ENCODE peak calls at places on chromosomes 12 and 14, in eight cellular contexts. One of them, this sample, is unnamed.
A peak's percentile ranks its signal among the peaks of the same experiment; 100 is the strongest.

GRCh38 chr12:21223930-21224329 is 92.9 kb downstream of the SLCO1B1 start:
- DNase-seq in cardiac muscle cell: no peak
- DNase-seq in PC-9: no peak
- DNase-seq in psoas muscle: no peak
- DNase-seq in breast epithelium: no peak
- DNase-seq in stomach: no peak
- DNase-seq in colonic mucosa: no peak
- DNase-seq in GM23338: no peak
- DNase-seq in this sample: no peak

GRCh38 chr12:11649413-11650278 is at the start of gene ETV6:
- DNase-seq in colonic mucosa: peak; percentile 81
- DNase-seq in PC-9: peak; percentile 75
- DNase-seq in psoas muscle: peak; percentile 77
- DNase-seq in breast epithelium: no peak
- DNase-seq in cardiac muscle cell: peak; percentile 84
- DNase-seq in GM23338: peak; percentile 79
- DNase-seq in stomach: peak; percentile 73
- DNase-seq in this sample: peak; percentile 79

GRCh38 chr14:21978184-21978998 is 304.8 kb upstream of the OR4E1 start:
- DNase-seq in cardiac muscle cell: peak; percentile 61
- DNase-seq in PC-9: peak; percentile 24
- DNase-seq in breast epithelium: no peak
- DNase-seq in GM23338: peak; percentile 85
- DNase-seq in stomach: peak; percentile 39
- DNase-seq in colonic mucosa: peak; percentile 34
- DNase-seq in psoas muscle: no peak
- DNase-seq in this sample: peak; percentile 45

GRCh38 chr14:95349241-95349640 is 29.5 kb upstream of the CLMN start:
- DNase-seq in breast epithelium: no peak
- DNase-seq in cardiac muscle cell: no peak
- DNase-seq in PC-9: no peak
- DNase-seq in colonic mucosa: no peak
- DNase-seq in stomach: no peak
- DNase-seq in psoas muscle: no peak
- DNase-seq in GM23338: no peak
- DNase-seq in this sample: no peak

GRCh38 chr14:90425480-90425879 is 28.7 kb downstream of the CALM1 start:
- DNase-seq in psoas muscle: no peak
- DNase-seq in cardiac muscle cell: no peak
- DNase-seq in GM23338: no peak
- DNase-seq in breast epithelium: no peak
- DNase-seq in colonic mucosa: no peak
- DNase-seq in PC-9: no peak
- DNase-seq in stomach: no peak
- DNase-seq in this sample: peak; percentile 7

GRCh38 chr12:131639270-131639940 is 71.5 kb upstream of the SFSWAP start:
- DNase-seq in stomach: no peak
- DNase-seq in PC-9: no peak
- DNase-seq in psoas muscle: no peak
- DNase-seq in colonic mucosa: no peak
- DNase-seq in GM23338: no peak
- DNase-seq in cardiac muscle cell: no peak
- DNase-seq in breast epithelium: no peak
- DNase-seq in this sample: no peak

GRCh38 chr12:94263905-94264655 is 115.7 kb downstream of the PLXNC1 start:
- DNase-seq in stomach: no peak
- DNase-seq in colonic mucosa: no peak
- DNase-seq in GM23338: peak; percentile 87
- DNase-seq in breast epithelium: no peak
- DNase-seq in PC-9: no peak
- DNase-seq in psoas muscle: no peak
- DNase-seq in cardiac muscle cell: no peak
- DNase-seq in this sample: no peak

GRCh38 chr12:26884765-26885576 is 52.0 kb upstream of the ITPR2 start:
- DNase-seq in GM23338: peak; percentile 93
- DNase-seq in breast epithelium: peak; percentile 82
- DNase-seq in psoas muscle: peak; percentile 79
- DNase-seq in stomach: peak; percentile 92
- DNase-seq in PC-9: peak; percentile 90
- DNase-seq in cardiac muscle cell: peak; percentile 83
- DNase-seq in colonic mucosa: peak; percentile 92
- DNase-seq in this sample: peak; percentile 92

GRCh38 chr14:23183479-23183878 is at the start of gene SLC7A8:
- DNase-seq in PC-9: no peak
- DNase-seq in GM23338: peak; percentile 78
- DNase-seq in colonic mucosa: peak; percentile 74
- DNase-seq in psoas muscle: peak; percentile 71
- DNase-seq in stomach: peak; percentile 71
- DNase-seq in breast epithelium: peak; percentile 68
- DNase-seq in cardiac muscle cell: peak; percentile 66
- DNase-seq in this sample: peak; percentile 58

GRCh38 chr12:80553316-80553715 is 109.3 kb downstream of the PTPRQ start:
- DNase-seq in stomach: no peak
- DNase-seq in breast epithelium: no peak
- DNase-seq in cardiac muscle cell: no peak
- DNase-seq in GM23338: no peak
- DNase-seq in psoas muscle: no peak
- DNase-seq in colonic mucosa: no peak
- DNase-seq in PC-9: no peak
- DNase-seq in this sample: no peak

GRCh38 chr14:61178226-61179060 is 102.7 kb downstream of the TMEM30B start:
- DNase-seq in GM23338: no peak
- DNase-seq in breast epithelium: no peak
- DNase-seq in stomach: no peak
- DNase-seq in PC-9: peak; percentile 80
- DNase-seq in cardiac muscle cell: no peak
- DNase-seq in psoas muscle: no peak
- DNase-seq in colonic mucosa: no peak
- DNase-seq in this sample: no peak

GRCh38 chr12:76398106-76398505 is 49.9 kb upstream of the BBS10 start:
- DNase-seq in cardiac muscle cell: no peak
- DNase-seq in colonic mucosa: no peak
- DNase-seq in stomach: no peak
- DNase-seq in GM23338: no peak
- DNase-seq in PC-9: no peak
- DNase-seq in psoas muscle: no peak
- DNase-seq in breast epithelium: no peak
- DNase-seq in this sample: no peak

GRCh38 chr14:103593577-103593976 is 30.8 kb downstream of the COA8 start:
- DNase-seq in psoas muscle: no peak
- DNase-seq in PC-9: no peak
- DNase-seq in breast epithelium: no peak
- DNase-seq in GM23338: no peak
- DNase-seq in cardiac muscle cell: no peak
- DNase-seq in stomach: no peak
- DNase-seq in colonic mucosa: no peak
- DNase-seq in this sample: no peak

GRCh38 chr12:103468837-103469236 is 26.9 kb downstream of the C12orf42 start:
- DNase-seq in stomach: no peak
- DNase-seq in colonic mucosa: no peak
- DNase-seq in psoas muscle: no peak
- DNase-seq in PC-9: no peak
- DNase-seq in breast epithelium: no peak
- DNase-seq in cardiac muscle cell: no peak
- DNase-seq in GM23338: no peak
- DNase-seq in this sample: no peak

GRCh38 chr12:124387510-124387855 is 92.6 kb downstream of the RFLNA start:
- DNase-seq in GM23338: no peak
- DNase-seq in stomach: peak; percentile 82
- DNase-seq in PC-9: peak; percentile 57
- DNase-seq in cardiac muscle cell: no peak
- DNase-seq in psoas muscle: peak; percentile 95
- DNase-seq in breast epithelium: no peak
- DNase-seq in colonic mucosa: no peak
- DNase-seq in this sample: no peak

GRCh38 chr12:123140675-123141614 is 9.9 kb downstream of the PITPNM2 start:
- DNase-seq in stomach: no peak
- DNase-seq in psoas muscle: no peak
- DNase-seq in PC-9: no peak
- DNase-seq in breast epithelium: no peak
- DNase-seq in cardiac muscle cell: no peak
- DNase-seq in colonic mucosa: no peak
- DNase-seq in GM23338: no peak
- DNase-seq in this sample: no peak

GRCh38 chr12:103517161-103517560 is 21.4 kb upstream of the C12orf42 start:
- DNase-seq in colonic mucosa: no peak
- DNase-seq in GM23338: no peak
- DNase-seq in cardiac muscle cell: no peak
- DNase-seq in psoas muscle: no peak
- DNase-seq in stomach: no peak
- DNase-seq in breast epithelium: no peak
- DNase-seq in PC-9: no peak
- DNase-seq in this sample: no peak

GRCh38 chr12:11069854-11070253 is 7.8 kb upstream of the TAS2R46 start:
- DNase-seq in stomach: no peak
- DNase-seq in psoas muscle: no peak
- DNase-seq in colonic mucosa: no peak
- DNase-seq in GM23338: no peak
- DNase-seq in cardiac muscle cell: no peak
- DNase-seq in PC-9: no peak
- DNase-seq in breast epithelium: no peak
- DNase-seq in this sample: no peak

GRCh38 chr14:84343637-84344036 is 1186.3 kb upstream of the FLRT2 start:
- DNase-seq in GM23338: no peak
- DNase-seq in psoas muscle: no peak
- DNase-seq in stomach: no peak
- DNase-seq in breast epithelium: no peak
- DNase-seq in cardiac muscle cell: no peak
- DNase-seq in colonic mucosa: no peak
- DNase-seq in PC-9: no peak
- DNase-seq in this sample: no peak

GRCh38 chr14:77323571-77323970 is 2.7 kb downstream of the GSTZ1 start:
- DNase-seq in stomach: no peak
- DNase-seq in PC-9: no peak
- DNase-seq in cardiac muscle cell: no peak
- DNase-seq in psoas muscle: no peak
- DNase-seq in GM23338: no peak
- DNase-seq in colonic mucosa: no peak
- DNase-seq in breast epithelium: no peak
- DNase-seq in this sample: no peak

GRCh38 chr14:105141026-105141425 is 27.6 kb downstream of the JAG2 start:
- DNase-seq in PC-9: no peak
- DNase-seq in stomach: no peak
- DNase-seq in breast epithelium: peak; percentile 6
- DNase-seq in psoas muscle: no peak
- DNase-seq in GM23338: no peak
- DNase-seq in colonic mucosa: no peak
- DNase-seq in cardiac muscle cell: no peak
- DNase-seq in this sample: no peak

GRCh38 chr12:14403711-14404164 is 38.3 kb downstream of the ATF7IP start:
- DNase-seq in psoas muscle: no peak
- DNase-seq in colonic mucosa: peak; percentile 51
- DNase-seq in PC-9: no peak
- DNase-seq in stomach: no peak
- DNase-seq in cardiac muscle cell: peak; percentile 69
- DNase-seq in breast epithelium: no peak
- DNase-seq in GM23338: no peak
- DNase-seq in this sample: no peak

DNA sequence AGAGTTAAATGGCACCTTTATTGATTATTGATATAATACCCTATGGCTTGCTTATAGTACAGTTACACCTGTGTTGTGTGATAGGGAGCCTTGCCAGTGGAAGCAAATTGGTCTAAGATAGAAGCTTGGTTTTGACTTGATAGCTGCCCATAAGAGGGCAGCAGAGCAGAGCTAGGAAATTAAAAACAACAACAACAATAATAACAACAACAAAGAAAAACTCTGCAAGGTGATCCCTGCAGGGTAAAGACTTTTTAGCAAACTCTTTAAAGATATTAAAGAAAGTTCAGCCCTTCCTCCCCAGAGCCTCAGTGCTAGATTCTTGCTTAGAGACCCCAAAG is 18.0 kb upstream of the RNASE10 start:
- DNase-seq in PC-9: no peak
- DNase-seq in colonic mucosa: no peak
- DNase-seq in psoas muscle: no peak
- DNase-seq in breast epithelium: no peak
- DNase-seq in GM23338: peak; percentile 17
- DNase-seq in stomach: no peak
- DNase-seq in cardiac muscle cell: no peak
- DNase-seq in this sample: no peak
- TF ChIP-seq CTCF in PC-9: no peak
- TF ChIP-seq CTCF in colonic mucosa: no peak
- TF ChIP-seq CTCF in psoas muscle: no peak
- TF ChIP-seq CTCF in breast epithelium: no peak
- TF ChIP-seq CTCF in GM23338: peak; percentile 51
- TF ChIP-seq CTCF in stomach: no peak
- TF ChIP-seq CTCF in cardiac muscle cell: no peak
- TF ChIP-seq CTCF in this sample: no peak

DNA sequence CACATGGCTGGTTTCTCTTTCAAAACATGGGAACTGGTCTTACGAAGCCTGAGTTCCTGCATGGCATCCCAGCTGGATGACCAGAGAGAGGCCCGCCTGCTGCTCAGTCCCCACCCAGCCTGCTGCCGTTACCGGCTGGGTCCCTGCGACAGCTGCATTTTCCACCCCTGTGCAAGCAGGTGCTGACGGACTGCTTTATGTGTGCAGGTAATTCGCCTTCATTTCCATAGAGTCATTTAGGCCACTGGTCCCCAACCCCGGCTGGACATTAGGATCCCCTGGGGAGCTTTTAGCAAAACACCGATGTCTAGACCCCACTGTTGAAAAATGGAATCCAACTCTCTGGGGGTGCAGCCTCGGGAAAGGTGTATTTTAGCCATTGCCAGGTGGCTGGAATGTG is 51.9 kb downstream of the RBM19 start:
- DNase-seq in breast epithelium: no peak
- DNase-seq in colonic mucosa: no peak
- DNase-seq in stomach: no peak
- DNase-seq in psoas muscle: no peak
- DNase-seq in GM23338: no peak
- DNase-seq in cardiac muscle cell: no peak
- DNase-seq in PC-9: no peak
- DNase-seq in this sample: no peak
- H3K27me3 ChIP-seq in breast epithelium: no peaks in the 10 kb centered on the region
- H3K27me3 ChIP-seq in colonic mucosa: no peaks in the 10 kb centered on the region
- H3K27me3 ChIP-seq in stomach: no peaks in the 10 kb centered on the region
- H3K27me3 ChIP-seq in psoas muscle: no peaks in the 10 kb centered on the region
- H3K27me3 ChIP-seq in GM23338: no peaks in the 10 kb centered on the region
- H3K27me3 ChIP-seq in cardiac muscle cell: no peaks in the 10 kb centered on the region
- H3K27me3 ChIP-seq in PC-9: no peaks in the 10 kb centered on the region
- H3K27me3 ChIP-seq in this sample: no peaks in the 10 kb centered on the region

DNA sequence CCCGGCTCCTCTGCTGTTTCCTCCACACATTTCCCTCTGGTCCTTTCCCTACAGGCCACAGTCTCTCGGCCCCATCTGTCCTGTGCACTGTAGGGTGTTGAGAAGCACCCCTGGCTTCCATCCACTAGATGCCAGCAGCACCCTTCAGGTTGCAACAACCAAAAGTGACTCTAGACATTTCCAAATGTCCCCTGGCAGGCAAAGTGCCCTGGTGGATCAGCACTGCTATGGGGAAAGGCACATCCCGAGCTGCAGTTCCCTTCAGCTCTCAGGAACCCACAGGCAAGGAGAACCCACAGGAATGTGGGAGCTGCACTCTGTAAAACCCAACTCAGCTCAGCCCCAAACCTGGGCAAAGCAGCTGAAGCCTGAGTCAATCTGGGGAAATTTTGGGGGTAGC is 77.0 kb downstream of the RBM19 start:
- DNase-seq in GM23338: peak; percentile 6
- DNase-seq in psoas muscle: no peak
- DNase-seq in stomach: no peak
- DNase-seq in PC-9: no peak
- DNase-seq in colonic mucosa: no peak
- DNase-seq in breast epithelium: no peak
- DNase-seq in cardiac muscle cell: no peak
- DNase-seq in this sample: no peak
- TF ChIP-seq CTCF in GM23338: no peak
- TF ChIP-seq CTCF in psoas muscle: no peak
- TF ChIP-seq CTCF in stomach: no peak
- TF ChIP-seq CTCF in PC-9: no peak
- TF ChIP-seq CTCF in colonic mucosa: no peak
- TF ChIP-seq CTCF in breast epithelium: peak; percentile 40
- TF ChIP-seq CTCF in cardiac muscle cell: no peak
- TF ChIP-seq CTCF in this sample: peak; percentile 6

GRCh38 chr14:73208390-73208789 is 28.9 kb upstream of the PAPLN start:
- DNase-seq in breast epithelium: no peak
- DNase-seq in PC-9: no peak
- DNase-seq in colonic mucosa: no peak
- DNase-seq in cardiac muscle cell: no peak
- DNase-seq in psoas muscle: no peak
- DNase-seq in stomach: no peak
- DNase-seq in GM23338: no peak
- DNase-seq in this sample: no peak
- H3K27me3 ChIP-seq in breast epithelium: no peaks in the 10 kb centered on the region
- H3K27me3 ChIP-seq in PC-9: no peaks in the 10 kb centered on the region
- H3K27me3 ChIP-seq in colonic mucosa: no peaks in the 10 kb centered on the region
- H3K27me3 ChIP-seq in cardiac muscle cell: no peaks in the 10 kb centered on the region
- H3K27me3 ChIP-seq in psoas muscle: no peaks in the 10 kb centered on the region
- H3K27me3 ChIP-seq in stomach: no peaks in the 10 kb centered on the region
- H3K27me3 ChIP-seq in GM23338: no peaks in the 10 kb centered on the region
- H3K27me3 ChIP-seq in this sample: no peaks in the 10 kb centered on the region